ENCODE peak calls at places on chromosomes 4 and X, in six cellular contexts. One of them, this sample, is unnamed.

GRCh38 chr4:163523791-163524365 is 29.4 kb downstream of the TMA16 start:
- DNase-seq in endothelial cell: no peak
- DNase-seq in coronary artery: no peak
- DNase-seq in stimulated activated naive B cell treated with anti-CD40 and anti-IgM and Interleukin-4, amounts not matched to agents 10 μg/mL and 1 μg/mL and 100 μg/mL, for 72 hours: no peak
- DNase-seq in pancreas: no peak
- DNase-seq in AG04449: no peak
- DNase-seq in this sample: no peak

GRCh38 chr4:34105311-34105710 is 2139.0 kb downstream of the ARAP2 start:
- DNase-seq in AG04449: no peak
- DNase-seq in endothelial cell: no peak
- DNase-seq in pancreas: no peak
- DNase-seq in stimulated activated naive B cell treated with anti-CD40 and anti-IgM and Interleukin-4, amounts not matched to agents 10 μg/mL and 1 μg/mL and 100 μg/mL, for 72 hours: no peak
- DNase-seq in coronary artery: no peak
- DNase-seq in this sample: no peak

GRCh38 chrX:46531442-46531841 is 13.8 kb downstream of the ZNF674 start:
- DNase-seq in AG04449: no peak
- DNase-seq in pancreas: no peak
- DNase-seq in endothelial cell: no peak
- DNase-seq in stimulated activated naive B cell treated with anti-CD40 and anti-IgM and Interleukin-4, amounts not matched to agents 10 μg/mL and 1 μg/mL and 100 μg/mL, for 72 hours: no peak
- DNase-seq in coronary artery: no peak
- DNase-seq in this sample: no peak

GRCh38 chr4:115219315-115219840 is 106.0 kb upstream of the NDST4 start:
- DNase-seq in AG04449: no peak
- DNase-seq in endothelial cell: no peak
- DNase-seq in stimulated activated naive B cell treated with anti-CD40 and anti-IgM and Interleukin-4, amounts not matched to agents 10 μg/mL and 1 μg/mL and 100 μg/mL, for 72 hours: no peak
- DNase-seq in coronary artery: no peak
- DNase-seq in pancreas: no peak
- DNase-seq in this sample: no peak

GRCh38 chrX:4320436-4320947 is 607.0 kb upstream of the PRKX start:
- DNase-seq in AG04449: no peak
- DNase-seq in endothelial cell: no peak
- DNase-seq in coronary artery: no peak
- DNase-seq in stimulated activated naive B cell treated with anti-CD40 and anti-IgM and Interleukin-4, amounts not matched to agents 10 μg/mL and 1 μg/mL and 100 μg/mL, for 72 hours: no peak
- DNase-seq in pancreas: no peak
- DNase-seq in this sample: no peak

GRCh38 chr4:16270654-16271328 is 44.5 kb upstream of the TAPT1 start:
- DNase-seq in endothelial cell: peak; percentile 22
- DNase-seq in stimulated activated naive B cell treated with anti-CD40 and anti-IgM and Interleukin-4, amounts not matched to agents 10 μg/mL and 1 μg/mL and 100 μg/mL, for 72 hours: no peak
- DNase-seq in AG04449: no peak
- DNase-seq in coronary artery: no peak
- DNase-seq in pancreas: no peak
- DNase-seq in this sample: no peak

GRCh38 chrX:10233696-10234095 is 76.9 kb downstream of the CLCN4 start:
- DNase-seq in coronary artery: no peak
- DNase-seq in stimulated activated naive B cell treated with anti-CD40 and anti-IgM and Interleukin-4, amounts not matched to agents 10 μg/mL and 1 μg/mL and 100 μg/mL, for 72 hours: no peak
- DNase-seq in endothelial cell: no peak
- DNase-seq in AG04449: no peak
- DNase-seq in pancreas: no peak
- DNase-seq in this sample: no peak

GRCh38 chr4:2786794-2787229 is 6.1 kb upstream of the SH3BP2 start:
- DNase-seq in endothelial cell: no peak
- DNase-seq in stimulated activated naive B cell treated with anti-CD40 and anti-IgM and Interleukin-4, amounts not matched to agents 10 μg/mL and 1 μg/mL and 100 μg/mL, for 72 hours: no peak
- DNase-seq in pancreas: no peak
- DNase-seq in AG04449: no peak
- DNase-seq in coronary artery: peak; percentile 60
- DNase-seq in this sample: no peak

GRCh38 chr4:3364634-3365314 is 72.0 kb downstream of the RGS12 start:
- DNase-seq in stimulated activated naive B cell treated with anti-CD40 and anti-IgM and Interleukin-4, amounts not matched to agents 10 μg/mL and 1 μg/mL and 100 μg/mL, for 72 hours: no peak
- DNase-seq in coronary artery: peak; percentile 62
- DNase-seq in pancreas: no peak
- DNase-seq in endothelial cell: no peak
- DNase-seq in AG04449: no peak
- DNase-seq in this sample: no peak

GRCh38 chrX:48896611-48897011 is 957 bp downstream of the TIMM17B start:
- DNase-seq in endothelial cell: no peak
- DNase-seq in AG04449: no peak
- DNase-seq in coronary artery: no peak
- DNase-seq in stimulated activated naive B cell treated with anti-CD40 and anti-IgM and Interleukin-4, amounts not matched to agents 10 μg/mL and 1 μg/mL and 100 μg/mL, for 72 hours: no peak
- DNase-seq in pancreas: no peak
- DNase-seq in this sample: no peak

GRCh38 chr4:2253160-2254084 is 8.5 kb downstream of the MXD4 start:
- DNase-seq in coronary artery: peak; percentile 72
- DNase-seq in stimulated activated naive B cell treated with anti-CD40 and anti-IgM and Interleukin-4, amounts not matched to agents 10 μg/mL and 1 μg/mL and 100 μg/mL, for 72 hours: peak; percentile 0
- DNase-seq in pancreas: peak; percentile 2
- DNase-seq in AG04449: no peak
- DNase-seq in endothelial cell: no peak
- DNase-seq in this sample: no peak

GRCh38 chr4:185587444-185588161 is 52.3 kb upstream of the PDLIM3 start:
- DNase-seq in AG04449: no peak
- DNase-seq in stimulated activated naive B cell treated with anti-CD40 and anti-IgM and Interleukin-4, amounts not matched to agents 10 μg/mL and 1 μg/mL and 100 μg/mL, for 72 hours: peak; percentile 86
- DNase-seq in endothelial cell: no peak
- DNase-seq in coronary artery: no peak
- DNase-seq in pancreas: no peak
- DNase-seq in this sample: no peak

GRCh38 chr4:43238018-43238417 is 345.5 kb downstream of the GRXCR1 start:
- DNase-seq in endothelial cell: no peak
- DNase-seq in pancreas: no peak
- DNase-seq in coronary artery: no peak
- DNase-seq in AG04449: no peak
- DNase-seq in stimulated activated naive B cell treated with anti-CD40 and anti-IgM and Interleukin-4, amounts not matched to agents 10 μg/mL and 1 μg/mL and 100 μg/mL, for 72 hours: no peak
- DNase-seq in this sample: no peak

GRCh38 chr4:140222175-140222574 is 68.2 kb upstream of the MAML3 start:
- DNase-seq in coronary artery: no peak
- DNase-seq in stimulated activated naive B cell treated with anti-CD40 and anti-IgM and Interleukin-4, amounts not matched to agents 10 μg/mL and 1 μg/mL and 100 μg/mL, for 72 hours: no peak
- DNase-seq in AG04449: no peak
- DNase-seq in pancreas: no peak
- DNase-seq in endothelial cell: no peak
- DNase-seq in this sample: no peak

GRCh38 chr4:36523182-36523581 is 241.8 kb downstream of the DTHD1 start:
- DNase-seq in AG04449: no peak
- DNase-seq in stimulated activated naive B cell treated with anti-CD40 and anti-IgM and Interleukin-4, amounts not matched to agents 10 μg/mL and 1 μg/mL and 100 μg/mL, for 72 hours: no peak
- DNase-seq in coronary artery: no peak
- DNase-seq in pancreas: no peak
- DNase-seq in endothelial cell: no peak
- DNase-seq in this sample: no peak

GRCh38 chr4:174764105-174764729 is 64.8 kb downstream of the GLRA3 start:
- DNase-seq in endothelial cell: no peak
- DNase-seq in stimulated activated naive B cell treated with anti-CD40 and anti-IgM and Interleukin-4, amounts not matched to agents 10 μg/mL and 1 μg/mL and 100 μg/mL, for 72 hours: no peak
- DNase-seq in AG04449: peak; percentile 4
- DNase-seq in coronary artery: no peak
- DNase-seq in pancreas: no peak
- DNase-seq in this sample: peak; percentile 22

GRCh38 chrX:147403075-147403474 is 508.6 kb upstream of the FMR1 start:
- DNase-seq in coronary artery: no peak
- DNase-seq in stimulated activated naive B cell treated with anti-CD40 and anti-IgM and Interleukin-4, amounts not matched to agents 10 μg/mL and 1 μg/mL and 100 μg/mL, for 72 hours: no peak
- DNase-seq in pancreas: no peak
- DNase-seq in AG04449: no peak
- DNase-seq in endothelial cell: no peak
- DNase-seq in this sample: no peak

GRCh38 chrX:11970935-11971334 is 167.3 kb upstream of the FRMPD4 start:
- DNase-seq in coronary artery: no peak
- DNase-seq in endothelial cell: no peak
- DNase-seq in pancreas: no peak
- DNase-seq in stimulated activated naive B cell treated with anti-CD40 and anti-IgM and Interleukin-4, amounts not matched to agents 10 μg/mL and 1 μg/mL and 100 μg/mL, for 72 hours: no peak
- DNase-seq in AG04449: no peak
- DNase-seq in this sample: no peak

GRCh38 chr4:95285797-95286196 is 263.0 kb downstream of the UNC5C start:
- DNase-seq in stimulated activated naive B cell treated with anti-CD40 and anti-IgM and Interleukin-4, amounts not matched to agents 10 μg/mL and 1 μg/mL and 100 μg/mL, for 72 hours: no peak
- DNase-seq in AG04449: no peak
- DNase-seq in endothelial cell: no peak
- DNase-seq in pancreas: no peak
- DNase-seq in coronary artery: no peak
- DNase-seq in this sample: no peak

GRCh38 chrX:65674351-65674893 is 7.0 kb downstream of the MSN start:
- DNase-seq in coronary artery: no peak
- DNase-seq in endothelial cell: no peak
- DNase-seq in pancreas: no peak
- DNase-seq in AG04449: no peak
- DNase-seq in stimulated activated naive B cell treated with anti-CD40 and anti-IgM and Interleukin-4, amounts not matched to agents 10 μg/mL and 1 μg/mL and 100 μg/mL, for 72 hours: no peak
- DNase-seq in this sample: no peak

GRCh38 chrX:47623540-47624027 is 3.9 kb upstream of the SYN1 start:
- DNase-seq in AG04449: no peak
- DNase-seq in pancreas: peak; percentile 44
- DNase-seq in endothelial cell: peak; percentile 51
- DNase-seq in coronary artery: no peak
- DNase-seq in stimulated activated naive B cell treated with anti-CD40 and anti-IgM and Interleukin-4, amounts not matched to agents 10 μg/mL and 1 μg/mL and 100 μg/mL, for 72 hours: no peak
- DNase-seq in this sample: peak; percentile 30

GRCh38 chr4:77921701-77922100 is 59.1 kb downstream of the MRPL1 start:
- DNase-seq in stimulated activated naive B cell treated with anti-CD40 and anti-IgM and Interleukin-4, amounts not matched to agents 10 μg/mL and 1 μg/mL and 100 μg/mL, for 72 hours: no peak
- DNase-seq in AG04449: peak; percentile 85
- DNase-seq in coronary artery: no peak
- DNase-seq in endothelial cell: no peak
- DNase-seq in pancreas: no peak
- DNase-seq in this sample: peak; percentile 89

GRCh38 chr4:80963051-80963450 is 67.5 kb upstream of the BMP3 start:
- DNase-seq in coronary artery: no peak
- DNase-seq in stimulated activated naive B cell treated with anti-CD40 and anti-IgM and Interleukin-4, amounts not matched to agents 10 μg/mL and 1 μg/mL and 100 μg/mL, for 72 hours: no peak
- DNase-seq in pancreas: no peak
- DNase-seq in AG04449: no peak
- DNase-seq in endothelial cell: no peak
- DNase-seq in this sample: peak; percentile 34

GRCh38 chr4:3331511-3332394 is 38.9 kb downstream of the RGS12 start:
- DNase-seq in AG04449: no peak
- DNase-seq in coronary artery: no peak
- DNase-seq in pancreas: no peak
- DNase-seq in endothelial cell: no peak
- DNase-seq in stimulated activated naive B cell treated with anti-CD40 and anti-IgM and Interleukin-4, amounts not matched to agents 10 μg/mL and 1 μg/mL and 100 μg/mL, for 72 hours: no peak
- DNase-seq in this sample: no peak

This sample was measured in non-pigmented ciliary epithelial cell.